ENCODE peak calls at places on chromosomes 13 and 19, in seven cellular contexts. D is ovary, S is stomach, L is colonic mucosa, Z is upper lobe of right lung, M is heart right ventricle, I is uterus. T is an unnamed sample.
A peak's percentile ranks its signal among the peaks of the same experiment; 100 is the strongest.

GRCh38 chr19:13104848-13105646 is 2.4 kb upstream of the LYL1 start:
- DNase-seq in Z (no peak), I (no peak), D (peak; percentile 36), L (no peak), M (no peak), S (no peak), T (no peak)

GRCh38 chr13:61765940-61766666 is 350.5 kb upstream of the PCDH20 start:
- DNase-seq in Z (peak; percentile 48), S (no peak), I (no peak), D (no peak), L (no peak), M (no peak), T (no peak)

GRCh38 chr19:20470345-20471119 is 95.0 kb downstream of the ZNF737 start:
- DNase-seq in D (peak; percentile 16), I (no peak), S (peak; percentile 32), Z (peak; percentile 65), L (no peak), M (no peak), T (no peak)

GRCh38 chr13:113742000-113742441 is 17.0 kb upstream of the TMEM255B start:
- DNase-seq in M (no peak), L (peak; percentile 53), I (no peak), D (no peak), S (peak; percentile 40), Z (peak; percentile 74), T (no peak)

GRCh38 chr19:3281026-3281425 is 56.6 kb downstream of the CELF5 start:
- DNase-seq in I (no peak), D (no peak), M (no peak), Z (no peak), L (no peak), S (no peak), T (no peak)

GRCh38 chr13:49304356-49304755 is 56.6 kb downstream of the CDADC1 start:
- DNase-seq in I (no peak), S (no peak), Z (no peak), D (no peak), L (no peak), M (no peak), T (no peak)

GRCh38 chr13:75749407-75749806 is 113.3 kb downstream of the LMO7 start:
- DNase-seq in L (no peak), S (no peak), Z (no peak), M (no peak), D (no peak), I (no peak), T (peak; percentile 17)

GRCh38 chr13:79853258-79853657 is 372.3 kb downstream of the NDFIP2 start:
- DNase-seq in M (no peak), D (no peak), S (no peak), Z (no peak), I (no peak), L (no peak), T (no peak)

GRCh38 chr13:81676008-81676407 is 1335.1 kb upstream of the SPRY2 start:
- DNase-seq in D (no peak), I (no peak), M (no peak), Z (no peak), S (no peak), L (no peak), T (no peak)

GRCh38 chr19:39987596-39987995 is 9.3 kb upstream of the ZNF546 start:
- DNase-seq in Z (no peak), M (no peak), D (no peak), S (no peak), L (no peak), I (no peak), T (no peak)

GRCh38 chr13:112969692-112970338 is 801 bp downstream of the MCF2L start:
- DNase-seq in Z (no peak), D (no peak), L (no peak), M (no peak), S (no peak), I (no peak), T (peak; percentile 8)

GRCh38 chr19:41694831-41695635 is 7.0 kb upstream of the CEACAM7 start:
- DNase-seq in D (no peak), M (no peak), L (peak; percentile 13), S (no peak), I (no peak), Z (peak; percentile 54), T (no peak)

DNA sequence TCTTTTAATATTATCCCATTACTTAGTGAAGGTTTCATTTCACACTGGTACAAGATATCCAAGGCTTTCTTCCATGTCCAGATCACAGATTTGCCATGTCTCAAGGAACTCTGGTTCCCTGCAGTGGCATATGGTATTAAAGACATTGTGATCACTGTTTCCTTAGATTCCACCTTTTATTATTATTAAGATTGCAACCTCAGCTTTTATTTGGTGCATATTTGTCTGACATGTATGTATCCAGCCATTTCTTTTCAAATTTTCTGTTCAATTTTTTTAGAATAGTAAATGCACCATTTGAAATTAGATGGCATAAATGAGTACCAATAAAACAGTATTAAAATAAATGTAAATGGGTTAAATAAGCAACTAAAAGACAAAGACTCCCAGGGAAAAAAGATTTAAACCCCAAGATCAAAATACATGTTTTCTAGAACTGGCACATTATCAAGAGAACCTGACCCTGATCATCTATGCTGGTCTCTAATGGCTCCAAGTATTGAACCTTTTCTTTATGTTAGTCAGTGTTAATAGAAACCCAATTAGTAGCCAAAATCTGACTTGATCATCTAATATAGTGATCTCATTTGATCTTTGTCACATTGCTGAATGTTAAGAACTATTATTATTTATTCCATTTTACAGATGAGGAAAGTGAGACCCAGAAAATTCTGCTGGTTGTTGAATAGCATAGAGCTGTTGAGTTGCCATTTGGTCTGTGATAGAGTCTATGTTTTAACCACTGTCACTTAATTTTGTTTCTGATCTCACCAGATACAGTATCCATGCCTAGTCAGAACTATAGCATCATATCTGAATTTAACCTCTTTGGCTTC is at the start of gene OR10H4:
- DNase-seq in I (no peak), Z (no peak), D (no peak), L (no peak), S (no peak), M (no peak), T (no peak)
- H3K9me3 ChIP-seq in I (no peaks in the 10 kb centered on the region), Z (no peaks in the 10 kb centered on the region), D (no peaks in the 10 kb centered on the region), L (no peaks in the 10 kb centered on the region), S (peaks cover 40% of the 10 kb centered on the region), M (peaks cover 38% of the 10 kb centered on the region), T (peaks cover 27% of the 10 kb centered on the region)

GRCh38 chr19:51903192-51903591 is 1.6 kb downstream of the ZNF649 start:
- DNase-seq in S (no peak), Z (no peak), I (no peak), M (no peak), D (no peak), L (no peak), T (no peak)

GRCh38 chr19:51901860-51902259 is 3.0 kb downstream of the ZNF649 start:
- DNase-seq in M (no peak), L (no peak), D (no peak), I (no peak), Z (no peak), S (no peak), T (no peak)

DNA sequence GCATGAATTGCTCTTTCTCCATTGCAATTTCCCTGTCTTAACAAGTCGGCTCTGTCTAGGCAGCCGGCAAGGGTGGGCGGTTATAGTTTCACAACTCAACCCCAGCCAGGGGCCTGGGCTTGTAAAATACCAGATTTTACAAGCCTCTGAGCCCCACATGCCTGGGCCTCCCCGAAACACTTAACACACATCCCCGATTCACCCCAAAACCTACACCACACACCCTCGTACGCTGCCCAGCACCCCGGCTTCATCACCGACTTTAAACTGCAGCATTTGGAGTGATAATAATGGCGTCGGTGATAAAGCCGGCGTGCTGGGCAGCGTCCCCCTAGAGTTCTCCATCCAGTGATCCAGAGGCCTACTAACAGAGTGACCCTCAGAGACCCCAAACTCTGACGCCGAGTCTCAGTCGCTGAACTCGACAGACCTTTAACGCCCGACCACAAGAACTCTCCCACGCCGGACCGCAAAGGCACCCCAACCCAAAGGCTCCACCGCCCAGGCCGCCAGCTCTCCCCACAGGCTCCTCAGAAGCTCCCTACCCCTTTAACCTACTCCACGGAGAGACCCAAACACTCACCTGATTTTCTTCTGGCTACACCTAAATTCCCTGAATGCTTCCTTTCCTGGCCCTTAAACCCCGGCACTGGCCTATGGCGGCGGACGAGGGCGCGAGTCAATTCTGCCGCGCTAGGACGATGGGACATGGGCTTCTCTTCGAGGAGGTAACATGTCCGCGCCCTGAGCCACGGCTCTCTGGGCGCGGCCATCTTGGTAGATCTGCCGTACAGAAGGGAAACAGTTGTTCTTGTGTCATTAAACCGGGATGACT is at the start of gene ZNF649:
- DNase-seq in Z (peak; percentile 92), I (peak; percentile 84), D (peak; percentile 87), L (peak; percentile 86), S (peak; percentile 81), M (peak; percentile 87), T (peak; percentile 91)
- TF ChIP-seq CTCF in Z (no peak), I (no peak), D (no peak), L (no peak), S (no peak), M (peak; percentile 27), T (no peak)

GRCh38 chr13:45501175-45501526 is 36.4 kb downstream of the COG3 start:
- DNase-seq in I (no peak), Z (no peak), L (no peak), S (no peak), D (no peak), M (no peak), T (no peak)
- H3K27ac ChIP-seq in I (no peak overlapping the region), Z (no peak overlapping the region), L (no peak overlapping the region), S (peak overlapping the region; percentile 9), D (no peak overlapping the region), M (no peak overlapping the region), T (no peak overlapping the region)

GRCh38 chr19:22261596-22261995 is 24.6 kb upstream of the ZNF729 start:
- DNase-seq in M (no peak), S (no peak), D (no peak), Z (no peak), L (no peak), I (no peak), T (no peak)
- H3K9me3 ChIP-seq in M (no peaks in the 10 kb centered on the region), S (peaks cover 87% of the 10 kb centered on the region), D (no peaks in the 10 kb centered on the region), Z (no peaks in the 10 kb centered on the region), L (no peaks in the 10 kb centered on the region), I (no peaks in the 10 kb centered on the region), T (peaks cover 4% of the 10 kb centered on the region)

GRCh38 chr19:31882709-31883108 is 462.7 kb upstream of the ZNF507 start:
- DNase-seq in Z (no peak), I (no peak), M (no peak), L (no peak), S (no peak), D (no peak), T (no peak)
- TF ChIP-seq CTCF in Z (no peak), I (no peak), M (no peak), L (no peak), S (no peak), D (no peak), T (no peak)